ENCODE peak calls at places on chromosomes 5 and 9, in eight cellular contexts. P is epithelial cell of proximal tubule; Y is activated T-cell treated with anti-CD3 and anti-CD28 coated beads for 24 hours; V is GM13976; S is stimulated activated CD8-positive, alpha-beta memory T cell treated with anti-CD3 and anti-CD28 coated beads, Interleukin-4, amount 100 ng/mL, for 4 hours; F is A172; K is pancreas; L is foreskin fibroblast. R is an unnamed sample.

GRCh38 chr5:43225649-43226245 is 33.7 kb downstream of the NIM1K start:
- DNase-seq in P (no peak), Y (no peak), V (no peak), S (no peak), F (no peak), K (no peak), L (no peak), R (no peak)

GRCh38 chr9:121399883-121400607 is 30.0 kb upstream of the STOM start:
- DNase-seq in P (peak), Y (no peak), V (peak), S (no peak), F (peak), K (no peak), L (peak), R (no peak)

GRCh38 chr9:107631788-107632187 is 142.2 kb upstream of the KLF4 start:
- DNase-seq in P (no peak), Y (no peak), V (no peak), S (no peak), F (no peak), K (no peak), L (no peak), R (no peak)

GRCh38 chr5:143893638-143894037 is 81.7 kb downstream of the HMHB1 start:
- DNase-seq in P (no peak), Y (no peak), V (no peak), S (no peak), F (no peak), K (no peak), L (no peak), R (no peak)

GRCh38 chr5:143229896-143230675 is 173.4 kb downstream of the NR3C1 start:
- DNase-seq in P (peak), Y (no peak), V (peak), S (no peak), F (no peak), K (peak), L (peak), R (no peak)

GRCh38 chr9:21317956-21318923 is 13.1 kb upstream of the IFNA5 start:
- DNase-seq in P (no peak), Y (no peak), V (peak), S (no peak), F (peak), K (peak), L (peak), R (no peak)

GRCh38 chr9:100269656-100270055 is 83.1 kb downstream of the TEX10 start:
- DNase-seq in P (no peak), Y (no peak), V (no peak), S (no peak), F (no peak), K (no peak), L (no peak), R (no peak)

GRCh38 chr9:107733530-107733907 is 243.9 kb upstream of the KLF4 start:
- DNase-seq in P (no peak), Y (no peak), V (no peak), S (no peak), F (no peak), K (no peak), L (peak), R (no peak)

GRCh38 chr5:169413416-169413815 is 112.5 kb upstream of the SLIT3 start:
- DNase-seq in P (no peak), Y (no peak), V (no peak), S (no peak), F (no peak), K (no peak), L (no peak), R (no peak)

GRCh38 chr5:123752576-123752975 is 240.6 kb downstream of the CSNK1G3 start:
- DNase-seq in P (peak), Y (no peak), V (no peak), S (no peak), F (peak), K (no peak), L (peak), R (no peak)

GRCh38 chr9:18478517-18479361 is 4.8 kb downstream of the ADAMTSL1 start:
- DNase-seq in P (no peak), Y (no peak), V (no peak), S (no peak), F (peak), K (no peak), L (peak), R (no peak)

GRCh38 chr5:90182726-90183125 is 226.8 kb downstream of the CETN3 start:
- DNase-seq in P (no peak), Y (no peak), V (no peak), S (no peak), F (no peak), K (no peak), L (no peak), R (no peak)

GRCh38 chr5:83548556-83548955 is 77.0 kb downstream of the VCAN start:
- DNase-seq in P (no peak), Y (no peak), V (no peak), S (no peak), F (no peak), K (no peak), L (no peak), R (no peak)

GRCh38 chr5:99105216-99105615 is 176.4 kb upstream of the CHD1 start:
- DNase-seq in P (no peak), Y (no peak), V (no peak), S (no peak), F (peak), K (no peak), L (no peak), R (no peak)

GRCh38 chr9:76198336-76198735 is 195.9 kb downstream of the RFK start:
- DNase-seq in P (no peak), Y (no peak), V (no peak), S (no peak), F (no peak), K (no peak), L (peak), R (no peak)

GRCh38 chr5:150596826-150597225 is 43.6 kb upstream of the SYNPO start:
- DNase-seq in P (no peak), Y (no peak), V (no peak), S (no peak), F (no peak), K (no peak), L (no peak), R (no peak)

GRCh38 chr9:136614372-136614922 is 48.3 kb upstream of the EGFL7 start:
- DNase-seq in P (no peak), Y (no peak), V (no peak), S (no peak), F (peak), K (no peak), L (peak), R (no peak)

GRCh38 chr5:132479812-132480441 is 10.6 kb downstream of the IRF1 start:
- DNase-seq in P (no peak), Y (no peak), V (no peak), S (no peak), F (no peak), K (no peak), L (no peak), R (no peak)

GRCh38 chr9:107175039-107175438 is 108.0 kb upstream of the RAD23B start:
- DNase-seq in P (no peak), Y (no peak), V (no peak), S (no peak), F (no peak), K (no peak), L (no peak), R (no peak)

GRCh38 chr5:163369986-163370385 is 67.4 kb upstream of the CCNG1 start:
- DNase-seq in P (no peak), Y (no peak), V (no peak), S (no peak), F (no peak), K (no peak), L (no peak), R (no peak)

GRCh38 chr5:139104577-139105271 is 93.4 kb downstream of the SIL1 start:
- DNase-seq in P (no peak), Y (no peak), V (no peak), S (no peak), F (no peak), K (no peak), L (peak), R (no peak)

GRCh38 chr5:73312146-73312871 is 136.3 kb downstream of the FOXD1 start:
- DNase-seq in P (no peak), Y (no peak), V (no peak), S (no peak), F (peak), K (no peak), L (peak), R (no peak)

GRCh38 chr9:110850401-110851135 is 182.0 kb downstream of the MUSK start:
- DNase-seq in P (no peak), Y (no peak), V (no peak), S (no peak), F (no peak), K (no peak), L (no peak), R (no peak)

GRCh38 chr5:119088438-119088837 is 17.6 kb downstream of the DMXL1 start:
- DNase-seq in P (no peak), Y (no peak), V (no peak), S (no peak), F (no peak), K (no peak), L (no peak), R (no peak)

GRCh38 chr9:109908459-109909390 is 128.7 kb downstream of the PALM2AKAP2 start:
- DNase-seq in P (no peak), Y (no peak), V (no peak), S (no peak), F (no peak), K (no peak), L (peak), R (no peak)

GRCh38 chr5:144352318-144352717 is 181.6 kb downstream of the KCTD16 start:
- DNase-seq in P (no peak), Y (no peak), V (no peak), S (no peak), F (no peak), K (no peak), L (no peak), R (no peak)

GRCh38 chr9:14238518-14238917 is 75.4 kb downstream of the NFIB start:
- DNase-seq in P (no peak), Y (no peak), V (no peak), S (no peak), F (peak), K (no peak), L (no peak), R (no peak)

GRCh38 chr9:99299214-99300102 is 77.4 kb downstream of the SEC61B start:
- DNase-seq in P (peak), Y (no peak), V (peak), S (no peak), F (peak), K (no peak), L (peak), R (no peak)